ENCODE peak calls at places on chromosome 1, in ten cellular contexts. I is EL, D is A172, G is mucosa of descending colon, Q is C1 segment of cervical spinal cord, N is lung, E is NCI-H446, V is cardiac septum, R is mesenchymal stem cell, L is iPS DF 6.9. Y is an unnamed sample.

GRCh38 chr1:7218210-7218832 is 433.1 kb downstream of the CAMTA1 start:
- DNase-seq in I (peak), R (peak), L (no peak), V (no peak), D (peak), E (peak), G (peak), N (no peak), Q (no peak), Y (peak)

GRCh38 chr1:154420172-154420571 is 15.0 kb downstream of the IL6R start:
- DNase-seq in V (peak), L (no peak), I (peak), R (peak), G (peak), N (peak), E (no peak), Q (no peak), D (peak), Y (peak)

GRCh38 chr1:243420369-243420768 is 164.5 kb downstream of the SDCCAG8 start:
- DNase-seq in L (no peak), V (no peak), I (no peak), N (no peak), E (no peak), G (no peak), D (no peak), R (no peak), Q (no peak), Y (no peak)

GRCh38 chr1:216958569-216958968 is 235.3 kb upstream of the ESRRG start:
- DNase-seq in R (no peak), Q (no peak), V (no peak), L (no peak), N (no peak), E (no peak), D (no peak), G (no peak), I (no peak), Y (no peak)

GRCh38 chr1:115771847-115772457 is 3.4 kb upstream of the CASQ2 start:
- DNase-seq in N (peak), V (peak), Q (no peak), D (peak), R (peak), I (peak), L (peak), E (peak), G (peak), Y (peak)

GRCh38 chr1:189970331-189971230 is 507.1 kb downstream of the BRINP3 start:
- DNase-seq in V (no peak), I (no peak), Q (no peak), G (no peak), L (peak), N (no peak), E (no peak), D (no peak), R (no peak), Y (no peak)

GRCh38 chr1:201009967-201010645 is 13.4 kb downstream of the KIF21B start:
- DNase-seq in I (no peak), L (no peak), N (no peak), E (no peak), Q (no peak), D (no peak), G (no peak), R (no peak), V (no peak), Y (no peak)

GRCh38 chr1:14597343-14598006 is 1.0 kb upstream of the KAZN start:
- DNase-seq in L (no peak), N (no peak), Q (no peak), I (no peak), R (no peak), G (no peak), E (no peak), D (peak), V (no peak), Y (no peak)

GRCh38 chr1:201771466-201771865 is 57.5 kb upstream of the IPO9 start:
- DNase-seq in L (no peak), G (no peak), Q (no peak), N (no peak), D (no peak), E (no peak), V (no peak), I (no peak), R (peak), Y (no peak)

GRCh38 chr1:55214903-55215193 is 316 bp downstream of the USP24 start:
- DNase-seq in I (peak), Q (no peak), N (peak), V (peak), D (no peak), E (no peak), R (peak), L (no peak), G (peak), Y (peak)

GRCh38 chr1:39886757-39887231 is 3.5 kb upstream of the TRIT1 start:
- DNase-seq in N (no peak), G (no peak), L (no peak), R (peak), I (no peak), V (no peak), Q (no peak), D (no peak), E (no peak), Y (no peak)

GRCh38 chr1:211135342-211135950 is 1.5 kb upstream of the KCNH1 start:
- DNase-seq in I (peak), L (no peak), Q (no peak), V (no peak), N (no peak), D (peak), R (peak), G (no peak), E (peak), Y (no peak)

Y was measured in MG63.